ENCODE peak calls at places on chromosome 1, in four cellular contexts. J is suprapubic skin, B is esophagus squamous epithelium, I is body of pancreas. X is an unnamed sample.

GRCh38 chr1:159229896-159230295 is 25.2 kb downstream of the ACKR1 start:
- DNase-seq in B (no peak), J (no peak), I (no peak), X (no peak)

GRCh38 chr1:174743654-174744561 is 255.8 kb upstream of the CACYBP start:
- DNase-seq in J (no peak), B (no peak), I (no peak), X (no peak)

GRCh38 chr1:29162476-29163138 is 19.1 kb downstream of the SRSF4 start:
- DNase-seq in B (no peak), I (no peak), J (no peak), X (no peak)

GRCh38 chr1:36359911-36360310 is 25.8 kb downstream of the STK40 start:
- DNase-seq in I (no peak), B (no peak), J (no peak), X (no peak)

GRCh38 chr1:235990376-235990795 is 74.5 kb downstream of the NID1 start:
- DNase-seq in J (no peak), B (no peak), I (no peak), X (no peak)

GRCh38 chr1:174230399-174230798 is 71.1 kb downstream of the RABGAP1L start:
- DNase-seq in B (no peak), J (no peak), I (no peak), X (no peak)

GRCh38 chr1:26411624-26412074 is 1.0 kb downstream of the LIN28A start:
- DNase-seq in I (no peak), J (no peak), B (no peak), X (no peak)

GRCh38 chr1:24516506-24516905 is 13.9 kb downstream of the RCAN3 start:
- DNase-seq in I (no peak), J (no peak), B (no peak), X (no peak)

GRCh38 chr1:30668026-30668425 is 55.4 kb downstream of the MATN1 start:
- DNase-seq in I (peak), J (peak), B (no peak), X (no peak)

GRCh38 chr1:109669246-109669948 is 1.5 kb downstream of the GSTM2 start:
- DNase-seq in J (no peak), I (no peak), B (no peak), X (no peak)

GRCh38 chr1:221149111-221149510 is 269.9 kb downstream of the HLX start:
- DNase-seq in I (no peak), J (no peak), B (no peak), X (no peak)

DNA sequence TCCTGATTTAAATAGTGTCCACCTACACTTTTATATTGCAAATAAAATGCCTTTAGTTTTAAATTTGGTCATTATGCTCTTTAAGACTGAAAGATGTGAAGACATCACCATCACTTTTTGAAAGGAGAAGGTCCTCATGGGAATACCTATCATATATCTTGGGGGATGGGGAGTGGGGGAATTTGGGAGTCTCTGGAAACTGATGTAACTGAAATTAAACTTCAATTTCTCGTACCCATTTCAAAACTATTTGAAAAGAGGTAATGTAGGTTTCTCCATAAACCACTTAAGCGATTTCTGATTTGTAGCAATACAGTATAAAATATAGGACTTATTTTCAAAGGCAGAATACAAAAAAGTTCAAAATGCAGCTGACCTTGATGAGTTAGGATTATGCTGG is 924 bp downstream of the EXTL2 start:
- DNase-seq in B (no peak), J (no peak), I (no peak), X (no peak)
- H3K4me3 ChIP-seq in B (no peak), J (peak), I (no peak), X (no peak)

DNA sequence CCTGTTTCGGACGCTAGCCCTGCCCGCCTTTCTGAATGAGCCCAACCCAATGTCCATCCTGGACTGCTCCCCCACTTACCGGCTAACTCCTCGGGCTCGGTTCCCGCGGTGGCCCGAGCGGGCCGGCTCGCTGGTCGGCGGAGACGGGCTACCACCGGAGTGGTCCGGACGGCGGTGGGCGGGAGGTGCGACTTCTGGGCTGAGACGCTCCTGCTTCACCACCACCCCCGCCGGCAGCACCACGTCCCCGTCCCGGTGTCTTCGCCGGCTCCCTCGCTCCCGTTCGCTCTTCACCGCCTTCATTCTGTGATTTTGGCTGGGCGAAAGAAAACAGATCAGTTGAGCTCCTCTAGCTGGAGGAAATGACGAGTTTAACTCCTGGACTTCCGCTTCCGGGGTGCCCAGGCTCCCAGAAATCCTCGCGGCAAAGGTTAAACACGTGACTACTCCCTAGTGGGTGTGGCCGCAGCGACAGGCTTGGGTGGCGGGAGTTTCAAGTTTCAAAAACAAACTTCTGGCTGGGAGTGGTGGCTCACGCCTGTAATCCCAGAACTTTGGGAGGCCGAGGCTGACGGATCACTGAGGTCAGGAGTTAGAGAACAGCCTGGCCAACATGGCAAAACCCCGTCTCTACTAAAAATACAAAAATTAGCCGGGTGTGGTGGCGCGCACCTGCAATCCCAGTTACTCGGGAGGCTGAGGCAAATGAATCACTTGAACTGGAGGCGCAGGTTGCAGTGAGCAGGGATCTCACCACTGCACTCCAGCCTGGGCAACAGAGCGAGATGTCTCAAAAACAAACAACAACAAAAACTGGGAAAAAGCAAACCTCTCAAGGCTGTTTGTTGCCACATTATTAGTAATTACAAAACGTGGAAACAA is at the start of gene SNIP1:
- DNase-seq in B (peak), I (peak), J (peak), X (peak)
- TF ChIP-seq POLR2A in B (peak), I (peak), J (peak), X (no peak)

GRCh38 chr1:117734403-117734802 is 128.6 kb downstream of the TENT5C start:
- DNase-seq in J (no peak), I (no peak), B (no peak), X (no peak)

GRCh38 chr1:117739516-117739915 is 133.7 kb downstream of the TENT5C start:
- DNase-seq in B (no peak), J (no peak), I (no peak), X (no peak)

GRCh38 chr1:117732065-117732789 is 126.4 kb downstream of the TENT5C start:
- DNase-seq in J (no peak), I (peak), B (no peak), X (no peak)

GRCh38 chr1:117732956-117733355 is 127.1 kb downstream of the TENT5C start:
- DNase-seq in J (no peak), B (no peak), I (no peak), X (no peak)

GRCh38 chr1:117735045-117735992 is 129.5 kb downstream of the TENT5C start:
- DNase-seq in B (no peak), J (no peak), I (peak), X (peak)
- H3K4me3 ChIP-seq in B (peak), J (peak), I (no peak), X (no peak)

DNA sequence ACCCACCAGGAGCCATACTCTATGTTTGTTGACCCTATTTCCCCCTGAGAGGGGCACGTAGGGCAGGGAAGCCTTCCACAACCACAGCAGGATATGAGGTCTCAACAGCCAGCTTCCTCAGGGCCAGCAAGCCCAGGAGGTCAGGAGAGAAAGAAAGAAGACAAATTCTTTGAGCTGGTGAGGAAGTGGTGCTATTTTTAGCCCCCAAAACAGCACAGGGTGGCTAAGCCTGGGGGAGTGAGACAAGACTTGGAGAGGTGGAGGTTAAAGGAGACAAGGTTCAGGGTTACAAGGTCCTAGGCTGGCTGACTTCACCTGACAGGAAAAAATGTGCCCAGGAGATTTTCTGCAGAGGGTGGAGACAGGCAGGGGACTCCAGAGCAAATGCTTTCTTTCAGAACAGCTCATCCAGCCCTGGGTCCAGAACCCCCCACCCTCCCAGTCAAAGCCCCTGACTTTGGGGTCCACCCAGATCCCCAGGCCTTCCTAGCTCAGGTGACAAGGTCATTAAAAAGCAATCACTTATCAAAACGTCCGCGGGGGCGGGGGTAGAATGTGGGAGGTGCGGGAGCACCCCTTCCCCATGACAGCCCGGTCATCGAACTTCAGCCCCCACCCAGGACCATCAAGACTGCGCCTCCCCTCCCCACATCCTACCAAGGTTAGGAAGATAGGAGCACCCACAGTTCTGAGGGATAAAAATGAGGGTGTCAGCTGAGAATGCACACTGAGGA is 1.3 kb downstream of the SV2A start:
- DNase-seq in B (no peak), J (no peak), I (no peak), X (no peak)
- TF ChIP-seq POLR2A in B (no peak), J (no peak), I (no peak), X (no peak)

GRCh38 chr1:4653328-4653660 is 1.1 kb upstream of the AJAP1 start:
- DNase-seq in I (no peak), J (no peak), B (no peak), X (no peak)

GRCh38 chr1:4656533-4657140 is 2.2 kb downstream of the AJAP1 start:
- DNase-seq in J (no peak), I (no peak), B (no peak), X (no peak)

GRCh38 chr1:4652631-4653327 is 1.6 kb upstream of the AJAP1 start:
- DNase-seq in I (peak), B (no peak), J (no peak), X (peak)

GRCh38 chr1:4655674-4656532 is 1.5 kb downstream of the AJAP1 start:
- DNase-seq in B (no peak), I (peak), J (no peak), X (peak)

GRCh38 chr1:4654764-4655673 is 610 bp downstream of the AJAP1 start:
- DNase-seq in I (no peak), B (no peak), J (no peak), X (no peak)
- H3K4me3 ChIP-seq in I (no peak), B (peak), J (peak), X (peak)

DNA sequence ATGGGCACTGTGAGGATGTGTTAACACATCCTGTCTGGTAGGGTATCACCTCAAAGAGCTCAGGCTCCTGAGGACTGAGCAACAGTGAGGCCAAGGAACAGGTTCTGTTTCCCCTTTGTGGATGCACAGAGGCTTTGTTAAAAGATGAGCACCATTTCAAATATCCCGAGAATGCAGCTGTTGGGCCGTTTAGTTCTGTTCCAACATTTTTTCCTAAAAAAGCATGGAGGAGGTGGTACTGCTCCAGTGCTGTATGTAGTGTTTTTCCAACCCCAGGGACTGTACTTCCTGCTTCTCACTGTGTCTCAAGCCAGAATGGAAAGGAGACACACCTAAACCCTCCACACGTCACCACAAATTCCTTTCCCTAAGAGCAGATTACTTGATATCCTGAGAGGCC is 53.8 kb upstream of the BCL10 start:
- DNase-seq in B (no peak), J (no peak), I (no peak), X (no peak)
- TF ChIP-seq POLR2A in B (no peak), J (no peak), I (no peak), X (no peak)

GRCh38 chr1:4650486-4650885 is 3.9 kb upstream of the AJAP1 start:
- DNase-seq in J (no peak), B (no peak), I (no peak), X (no peak)

GRCh38 chr1:4650981-4651380 is 3.4 kb upstream of the AJAP1 start:
- DNase-seq in J (no peak), B (no peak), I (no peak), X (no peak)

GRCh38 chr1:4657244-4657789 is 2.9 kb downstream of the AJAP1 start:
- DNase-seq in I (no peak), B (no peak), J (no peak), X (no peak)

GRCh38 chr1:4657920-4658585 is 3.6 kb downstream of the AJAP1 start:
- DNase-seq in B (no peak), J (no peak), I (no peak), X (no peak)

DNA sequence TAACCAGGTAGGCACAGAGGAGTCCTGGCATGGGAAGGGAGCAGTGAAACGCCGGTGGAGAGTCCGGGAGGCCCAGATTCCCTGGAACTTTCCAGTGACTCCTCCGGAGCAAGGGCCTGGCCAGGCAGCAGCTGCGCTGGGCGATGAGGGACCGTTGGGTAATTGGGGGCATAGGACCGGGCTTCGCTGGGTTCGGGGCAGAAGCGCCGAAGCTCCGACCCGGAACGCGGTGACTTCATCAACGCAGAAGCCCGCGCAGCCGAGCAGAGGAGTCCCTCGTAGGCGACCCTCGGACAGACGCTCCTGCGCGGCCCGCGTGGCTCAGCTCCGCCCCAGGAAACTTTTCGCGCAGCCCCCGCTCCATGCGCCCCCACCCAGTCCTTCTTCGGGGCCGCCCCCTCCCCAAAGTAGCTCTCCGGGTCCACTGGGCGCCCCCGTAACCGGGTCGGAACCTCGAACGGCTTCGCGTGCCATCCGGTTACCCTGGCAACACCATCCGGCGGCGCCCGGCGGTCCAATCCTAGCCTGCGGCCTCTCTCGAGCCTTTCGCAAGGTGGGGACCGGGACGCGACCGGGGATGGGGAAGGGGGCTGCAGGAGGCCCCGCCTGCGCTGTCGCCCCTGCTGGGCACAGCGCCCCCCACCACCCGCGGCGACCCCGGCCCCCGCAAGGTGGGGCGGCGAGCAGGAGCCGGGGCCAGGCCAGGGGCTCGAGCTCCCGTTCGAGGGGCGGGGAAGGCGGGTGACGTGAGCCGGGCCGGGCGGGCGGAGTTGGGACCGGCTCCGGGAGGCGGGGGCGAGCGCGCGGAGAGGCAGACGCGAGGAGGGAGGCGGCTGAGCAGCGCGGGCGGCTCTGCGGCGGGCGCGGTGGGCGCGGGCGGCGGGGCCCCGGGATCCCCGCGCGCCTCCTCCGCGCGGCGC is at the start of gene AJAP1:
- DNase-seq in I (no peak), J (no peak), B (no peak), X (peak)
- H3K4me3 ChIP-seq in I (no peak), J (peak), B (peak), X (peak)

X was measured in testis.